ENCODE peak calls at places on chromosome 13, in five cellular contexts. L is GM12878, R is K562, G is A549, X is HepG2. J is an unnamed sample.

GRCh38 chr13:80988752-80989151 is 647.8 kb upstream of the SPRY2 start:
- DNase-seq in X (no peak), G (no peak), R (no peak), L (no peak), J (no peak)

GRCh38 chr13:113657851-113658741 is at the start of gene ATP4B:
- DNase-seq in G (no peak), X (no peak), R (no peak), L (no peak), J (no peak)

GRCh38 chr13:32246468-32246867 is 68.7 kb downstream of the ZAR1L start:
- DNase-seq in X (peak), L (no peak), G (peak), R (peak), J (peak)

GRCh38 chr13:100753391-100753790 is 78.8 kb upstream of the TMTC4 start:
- DNase-seq in R (no peak), L (no peak), X (no peak), G (no peak), J (no peak)

GRCh38 chr13:26019241-26019640 is 32.6 kb downstream of the SHISA2 start:
- DNase-seq in X (no peak), L (no peak), G (no peak), R (no peak), J (no peak)

GRCh38 chr13:104105418-104106355 is 1039.5 kb upstream of the SLC10A2 start:
- DNase-seq in X (no peak), G (no peak), L (no peak), R (no peak), J (no peak)

GRCh38 chr13:23159205-23159586 is 21.6 kb upstream of the SGCG start:
- DNase-seq in R (peak), L (no peak), G (peak), X (peak), J (peak)

GRCh38 chr13:75739244-75739868 is 103.2 kb downstream of the LMO7 start:
- DNase-seq in L (peak), G (no peak), R (no peak), X (no peak), J (no peak)

GRCh38 chr13:97944396-97945029 is 9.0 kb upstream of the IPO5 start:
- DNase-seq in G (no peak), X (no peak), L (no peak), R (no peak), J (no peak)

GRCh38 chr13:91270031-91270430 is 77.5 kb upstream of the MIR17HG start:
- DNase-seq in X (no peak), R (no peak), G (no peak), L (no peak), J (no peak)

GRCh38 chr13:110226051-110226562 is 80.8 kb downstream of the COL4A1 start:
- DNase-seq in L (no peak), X (no peak), R (no peak), G (no peak), J (no peak)

GRCh38 chr13:71316964-71317363 is 550.0 kb downstream of the DACH1 start:
- DNase-seq in L (no peak), G (no peak), X (no peak), R (no peak), J (no peak)

GRCh38 chr13:90032841-90033493 is 1314.5 kb upstream of the MIR17HG start:
- DNase-seq in X (no peak), R (no peak), L (no peak), G (no peak), J (peak)

GRCh38 chr13:46577656-46578589 is 25.0 kb downstream of the LRCH1 start:
- DNase-seq in X (no peak), G (no peak), L (no peak), R (no peak), J (no peak)

GRCh38 chr13:20360835-20361412 is 128.8 kb upstream of the GJB6 start:
- DNase-seq in R (no peak), G (no peak), X (no peak), L (no peak), J (no peak)
- H3K27ac ChIP-seq in R (no peak), G (peak), X (no peak), L (no peak), J (no peak)

GRCh38 chr13:48235814-48236135 is 2.8 kb downstream of the ITM2B start:
- DNase-seq in G (no peak), R (no peak), L (no peak), X (no peak), J (no peak)
- H3K4me2 ChIP-seq in G (peak), R (peak), L (no peak), X (peak), J (peak)

GRCh38 chr13:73421310-73421912 is 362.6 kb downstream of the KLF5 start:
- DNase-seq in L (no peak), R (no peak), X (no peak), G (no peak), J (no peak)

GRCh38 chr13:73412933-73413332 is 354.1 kb downstream of the KLF5 start:
- DNase-seq in X (no peak), R (no peak), G (no peak), L (no peak), J (no peak)

GRCh38 chr13:73416093-73416492 is 357.3 kb downstream of the KLF5 start:
- DNase-seq in X (no peak), G (no peak), R (no peak), L (no peak), J (no peak)

GRCh38 chr13:73422973-73423372 is 364.2 kb downstream of the KLF5 start:
- DNase-seq in G (no peak), L (no peak), X (no peak), R (no peak), J (no peak)

GRCh38 chr13:73417012-73417615 is 358.3 kb downstream of the KLF5 start:
- DNase-seq in R (no peak), X (peak), G (peak), L (no peak), J (peak)
- TF ChIP-seq JUNB in R (no peak), X (no peak), G (no peak), L (no peak), J (no peak)

GRCh38 chr13:50993908-50994307 is 84.3 kb downstream of the RNASEH2B start:
- DNase-seq in L (no peak), X (no peak), G (no peak), R (no peak), J (no peak)
- H3K27ac ChIP-seq in L (no peak), X (no peak), G (no peak), R (no peak), J (no peak)

DNA sequence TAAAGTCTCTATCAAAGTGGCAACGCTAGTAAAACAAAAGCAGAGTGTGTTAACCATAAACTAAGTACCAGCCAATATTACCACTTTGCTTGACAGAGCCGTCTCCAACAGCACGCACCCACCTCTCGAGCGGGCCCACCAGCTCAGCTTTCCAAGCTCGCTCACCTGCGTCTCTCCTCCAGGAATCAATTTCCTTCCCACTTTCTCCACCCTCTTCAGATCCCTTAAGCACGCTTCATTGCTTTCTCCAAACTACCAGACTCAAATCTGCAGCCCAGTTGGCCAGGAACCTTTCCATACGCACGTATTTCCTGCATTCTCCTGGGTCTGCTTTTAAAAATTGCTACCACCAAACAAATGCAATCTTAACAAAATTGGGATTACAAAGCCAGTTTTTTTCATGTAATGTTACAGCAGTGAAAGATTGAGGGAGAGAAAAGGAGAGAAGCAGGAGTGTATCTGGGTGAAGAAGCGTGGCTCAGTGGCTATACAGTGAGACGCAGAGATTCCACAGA is 1.5 kb downstream of the ENOX1 start:
- DNase-seq in X (no peak), G (no peak), L (no peak), R (no peak), J (peak)
- H3K4me2 ChIP-seq in X (no peak), G (peak), L (no peak), R (no peak), J (peak)

J was measured in GM23338.